ENCODE peak calls at places on chromosomes 2 and 18, in four cellular contexts. One of them, this sample, is unnamed.

GRCh38 chr2:10214179-10214578 is 88.5 kb upstream of the HPCAL1 start:
- DNase-seq in K562: no peak
- DNase-seq in GM12878: no peak
- DNase-seq in GM12891: no peak
- DNase-seq in this sample: no peak

GRCh38 chr18:35049111-35050003 is 8.1 kb downstream of the MAPRE2 start:
- DNase-seq in K562: no peak
- DNase-seq in GM12891: no peak
- DNase-seq in GM12878: no peak
- DNase-seq in this sample: peak

GRCh38 chr18:47930086-47930843 is at the start of gene SMAD2:
- DNase-seq in K562: peak
- DNase-seq in GM12878: no peak
- DNase-seq in GM12891: peak
- DNase-seq in this sample: peak

GRCh38 chr18:62751341-62751821 is 36.0 kb downstream of the PHLPP1 start:
- DNase-seq in GM12878: no peak
- DNase-seq in GM12891: no peak
- DNase-seq in K562: no peak
- DNase-seq in this sample: no peak

GRCh38 chr2:112493858-112494648 is 12.1 kb downstream of the TTL start:
- DNase-seq in GM12878: no peak
- DNase-seq in GM12891: no peak
- DNase-seq in K562: peak
- DNase-seq in this sample: no peak

GRCh38 chr18:8912348-8913057 is 190.0 kb upstream of the NDUFV2 start:
- DNase-seq in GM12878: no peak
- DNase-seq in GM12891: peak
- DNase-seq in K562: peak
- DNase-seq in this sample: no peak

GRCh38 chr18:13639196-13639595 is 87.2 kb downstream of the FAM210A start:
- DNase-seq in K562: no peak
- DNase-seq in GM12878: no peak
- DNase-seq in GM12891: no peak
- DNase-seq in this sample: no peak

GRCh38 chr2:72026819-72027425 is 120.7 kb downstream of the CYP26B1 start:
- DNase-seq in GM12891: no peak
- DNase-seq in GM12878: no peak
- DNase-seq in K562: no peak
- DNase-seq in this sample: no peak

GRCh38 chr2:80028051-80028450 is 276.5 kb downstream of the LRRTM1 start:
- DNase-seq in K562: no peak
- DNase-seq in GM12878: no peak
- DNase-seq in GM12891: no peak
- DNase-seq in this sample: no peak
- TF ChIP-seq SPI1 in K562: no peak
- TF ChIP-seq SPI1 in GM12878: no peak
- TF ChIP-seq SPI1 in GM12891: no peak
- TF ChIP-seq SPI1 in this sample: no peak

GRCh38 chr2:170774074-170774473 is 3.9 kb downstream of the ERICH2 start:
- DNase-seq in GM12878: no peak
- DNase-seq in K562: no peak
- DNase-seq in GM12891: no peak
- DNase-seq in this sample: no peak

GRCh38 chr2:170772295-170772694 is 2.1 kb downstream of the ERICH2 start:
- DNase-seq in GM12878: no peak
- DNase-seq in K562: no peak
- DNase-seq in GM12891: no peak
- DNase-seq in this sample: no peak

GRCh38 chr2:170770304-170771048 is at the start of gene ERICH2:
- DNase-seq in GM12878: no peak
- DNase-seq in GM12891: peak
- DNase-seq in K562: peak
- DNase-seq in this sample: peak

GRCh38 chr2:170770008-170770303 is 222 bp upstream of the ERICH2 start:
- DNase-seq in K562: no peak
- DNase-seq in GM12878: no peak
- DNase-seq in GM12891: no peak
- DNase-seq in this sample: peak

DNA sequence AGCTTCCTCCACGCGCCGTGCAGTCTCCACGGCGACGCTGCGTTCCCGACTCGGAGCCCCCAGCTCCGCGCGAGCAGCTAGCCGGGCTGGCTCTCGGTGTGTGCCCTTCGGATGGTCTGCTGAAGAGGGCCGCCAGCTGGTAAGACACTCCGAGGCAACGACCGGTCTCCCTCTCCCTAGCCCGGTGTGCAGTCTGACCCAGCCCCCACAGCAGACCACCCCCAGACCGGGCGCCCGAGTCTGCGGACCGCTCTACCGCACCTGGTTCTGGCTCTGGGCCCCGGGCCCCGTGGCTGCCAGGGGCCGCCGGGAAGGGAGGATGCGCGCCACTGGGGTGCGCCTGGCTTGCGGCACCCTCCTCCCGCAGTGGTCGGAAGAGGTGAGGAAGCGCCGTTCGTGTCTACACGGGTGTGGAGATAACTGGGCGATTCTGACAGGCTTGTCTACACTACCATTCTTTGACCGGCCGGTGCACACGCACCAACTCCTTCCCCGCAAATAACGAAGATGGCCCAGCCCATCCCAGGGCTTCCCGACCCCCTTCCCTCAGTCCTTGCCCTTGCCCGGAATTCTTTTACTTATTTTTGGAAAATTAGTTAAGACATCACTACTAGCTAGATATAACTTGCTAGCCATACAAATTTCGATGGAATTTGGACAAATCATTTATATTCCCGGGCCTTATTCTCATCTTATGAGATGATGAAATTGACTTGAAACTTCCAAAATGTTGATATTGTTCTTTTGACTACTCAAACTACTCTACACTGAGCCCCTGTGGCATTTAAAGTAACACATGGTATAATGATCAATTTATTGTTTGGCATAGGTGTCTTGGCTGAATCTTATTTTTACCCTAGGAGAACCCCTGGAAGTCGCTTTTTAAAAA is 1.1 kb downstream of the ERICH2 start:
- DNase-seq in GM12891: no peak
- DNase-seq in K562: no peak
- DNase-seq in GM12878: no peak
- DNase-seq in this sample: no peak
- TF ChIP-seq SPI1 in GM12891: no peak
- TF ChIP-seq SPI1 in K562: no peak
- TF ChIP-seq SPI1 in GM12878: no peak
- TF ChIP-seq SPI1 in this sample: no peak

DNA sequence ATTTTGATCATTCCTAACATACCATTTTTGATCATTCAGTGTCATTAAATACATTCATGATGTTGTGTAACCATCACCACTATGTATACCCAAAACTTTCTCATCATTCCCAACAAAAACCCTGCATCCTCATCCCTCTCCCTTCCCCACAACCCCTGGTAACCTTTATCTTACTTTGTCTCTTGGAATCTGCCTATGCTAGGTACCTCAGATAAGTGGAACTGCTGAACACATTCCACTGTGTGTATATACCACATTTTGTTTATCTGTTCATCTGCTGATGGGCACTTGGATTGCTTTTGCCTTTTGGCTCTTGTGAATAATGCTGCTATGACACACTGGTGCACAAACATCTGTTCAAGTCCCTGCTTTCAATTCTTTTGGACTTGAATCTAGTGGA is 83.8 kb upstream of the TFCP2L1 start:
- DNase-seq in GM12878: no peak
- DNase-seq in K562: no peak
- DNase-seq in GM12891: no peak
- DNase-seq in this sample: no peak
- TF ChIP-seq SPI1 in GM12878: no peak
- TF ChIP-seq SPI1 in K562: no peak
- TF ChIP-seq SPI1 in GM12891: no peak
- TF ChIP-seq SPI1 in this sample: no peak

DNA sequence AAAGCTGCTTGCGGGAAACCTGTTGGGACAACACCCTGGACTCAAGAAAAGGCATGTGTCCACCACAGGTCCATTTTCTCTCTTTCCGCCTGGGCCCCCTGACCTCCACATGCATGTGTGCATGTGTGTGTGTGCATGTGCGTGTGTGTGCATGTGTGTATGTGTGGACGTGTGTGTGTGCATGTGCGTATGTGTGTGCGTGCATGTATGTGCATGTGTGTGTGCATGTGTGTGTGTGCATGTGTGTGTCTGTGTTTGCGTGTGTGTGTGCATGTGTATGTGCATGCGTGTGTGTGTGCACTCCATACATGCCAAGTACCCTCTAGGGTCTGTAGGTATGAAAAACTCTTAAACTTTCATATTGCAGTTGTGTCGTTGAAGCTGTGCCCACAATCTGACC is 16.3 kb downstream of the CAPN14 start:
- DNase-seq in K562: no peak
- DNase-seq in GM12891: no peak
- DNase-seq in GM12878: no peak
- DNase-seq in this sample: no peak
- TF ChIP-seq SPI1 in K562: no peak
- TF ChIP-seq SPI1 in GM12891: no peak
- TF ChIP-seq SPI1 in GM12878: no peak
- TF ChIP-seq SPI1 in this sample: no peak